ENCODE peak calls at places on chromosomes 7 and 10, in seven cellular contexts. E is uterus; M is ovary; B is CD8-positive, alpha-beta memory T cell; P is left ventricle myocardium inferior; D is fibroblast of lung; Z is heart left ventricle. F is an unnamed sample.
A peak's percentile ranks its signal among the peaks of the same experiment; 100 is the strongest.

GRCh38 chr7:2982401-2982800 is 61.3 kb downstream of the CARD11 start:
- DNase-seq in E (no peak), M (no peak), B (no peak), P (no peak), D (no peak), Z (no peak), F (no peak)

GRCh38 chr10:72263613-72264241 is 10.0 kb upstream of the DDIT4 start:
- DNase-seq in E (no peak), M (no peak), B (no peak), P (no peak), D (no peak), Z (no peak), F (no peak)

GRCh38 chr10:122164028-122164601 is 107.0 kb upstream of the BTBD16 start:
- DNase-seq in E (no peak), M (no peak), B (no peak), P (no peak), D (peak; percentile 38), Z (no peak), F (peak; percentile 41)

GRCh38 chr7:152643979-152644559 is 31.9 kb downstream of the XRCC2 start:
- DNase-seq in E (no peak), M (no peak), B (no peak), P (no peak), D (no peak), Z (no peak), F (no peak)

GRCh38 chr10:101670635-101671034 is 24.3 kb downstream of the FBXW4 start:
- DNase-seq in E (no peak), M (no peak), B (no peak), P (no peak), D (no peak), Z (no peak), F (no peak)

GRCh38 chr7:75979361-75980125 is 14.9 kb downstream of the TMEM120A start:
- DNase-seq in E (peak; percentile 24), M (peak; percentile 51), B (no peak), P (no peak), D (no peak), Z (no peak), F (no peak)

GRCh38 chr10:77793831-77794230 is 132.7 kb downstream of the DLG5 start:
- DNase-seq in E (no peak), M (no peak), B (no peak), P (no peak), D (no peak), Z (no peak), F (no peak)

GRCh38 chr7:145718129-145718528 is 398.5 kb upstream of the CNTNAP2 start:
- DNase-seq in E (no peak), M (no peak), B (no peak), P (no peak), D (no peak), Z (no peak), F (no peak)

GRCh38 chr10:8596929-8597472 is 542.5 kb downstream of the GATA3 start:
- DNase-seq in E (no peak), M (no peak), B (no peak), P (no peak), D (no peak), Z (no peak), F (peak; percentile 4)

GRCh38 chr10:3139135-3139910 is 33.3 kb downstream of the PITRM1 start:
- DNase-seq in E (no peak), M (no peak), B (no peak), P (no peak), D (no peak), Z (no peak), F (no peak)

GRCh38 chr7:86469680-86470295 is 173.9 kb upstream of the GRM3 start:
- DNase-seq in E (no peak), M (no peak), B (no peak), P (no peak), D (peak; percentile 69), Z (no peak), F (peak; percentile 49)

GRCh38 chr7:38123494-38123893 is 54.6 kb upstream of the STARD3NL start:
- DNase-seq in E (no peak), M (no peak), B (no peak), P (no peak), D (no peak), Z (no peak), F (no peak)

GRCh38 chr10:104892879-104893278 is 251.8 kb downstream of the SORCS3 start:
- DNase-seq in E (no peak), M (no peak), B (no peak), P (no peak), D (no peak), Z (no peak), F (no peak)

GRCh38 chr7:143884978-143885559 is 16.9 kb downstream of the TCAF1 start:
- DNase-seq in E (peak; percentile 61), M (peak; percentile 84), B (no peak), P (peak; percentile 34), D (peak; percentile 76), Z (peak; percentile 45), F (peak; percentile 63)

GRCh38 chr10:124975977-124976514 is 34.1 kb downstream of the ZRANB1 start:
- DNase-seq in E (no peak), M (no peak), B (no peak), P (no peak), D (no peak), Z (no peak), F (peak; percentile 64)

GRCh38 chr7:130288829-130289228 is 4.1 kb upstream of the CPA4 start:
- DNase-seq in E (no peak), M (no peak), B (no peak), P (no peak), D (no peak), Z (no peak), F (peak; percentile 16)

GRCh38 chr7:158264881-158265742 is 322.5 kb downstream of the PTPRN2 start:
- DNase-seq in E (no peak), M (no peak), B (no peak), P (no peak), D (no peak), Z (no peak), F (no peak)

GRCh38 chr7:15720849-15721471 is 34.5 kb upstream of the MEOX2 start:
- DNase-seq in E (peak; percentile 29), M (no peak), B (no peak), P (no peak), D (peak; percentile 74), Z (peak; percentile 24), F (peak; percentile 10)

GRCh38 chr7:74271742-74272141 is 17.5 kb upstream of the CLIP2 start:
- DNase-seq in E (no peak), M (no peak), B (no peak), P (no peak), D (no peak), Z (no peak), F (no peak)

DNA sequence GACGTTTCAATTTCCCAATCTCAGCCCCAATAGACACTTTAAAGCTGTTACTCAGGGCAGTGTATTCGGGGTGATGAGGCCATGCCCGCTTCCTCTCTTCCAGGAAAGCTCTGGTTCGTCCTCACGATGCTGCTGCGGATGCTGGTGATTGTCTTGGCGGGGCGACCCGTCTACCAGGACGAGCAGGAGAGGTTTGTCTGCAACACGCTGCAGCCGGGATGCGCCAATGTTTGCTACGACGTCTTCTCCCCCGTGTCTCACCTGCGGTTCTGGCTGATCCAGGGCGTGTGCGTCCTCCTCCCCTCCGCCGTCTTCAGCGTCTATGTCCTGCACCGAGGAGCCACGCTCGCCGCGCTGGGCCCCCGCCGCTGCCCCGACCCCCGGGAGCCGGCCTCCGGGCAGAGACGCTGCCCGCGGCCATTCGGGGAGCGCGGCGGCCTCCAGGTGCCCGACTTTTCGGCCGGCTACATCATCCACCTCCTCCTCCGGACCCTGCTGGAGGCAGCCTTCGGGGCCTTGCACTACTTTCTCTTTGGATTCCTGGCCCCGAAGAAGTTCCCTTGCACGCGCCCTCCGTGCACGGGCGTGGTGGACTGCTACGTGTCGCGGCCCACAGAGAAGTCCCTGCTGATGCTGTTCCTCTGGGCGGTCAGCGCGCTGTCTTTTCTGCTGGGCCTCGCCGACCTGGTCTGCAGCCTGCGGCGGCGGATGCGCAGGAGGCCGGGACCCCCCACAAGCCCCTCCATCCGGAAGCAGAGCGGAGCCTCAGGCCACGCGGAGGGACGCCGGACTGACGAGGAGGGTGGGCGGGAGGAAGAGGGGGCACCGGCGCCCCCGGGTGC is 2.6 kb downstream of the GJD4 start:
- DNase-seq in E (no peak), M (peak; percentile 18), B (no peak), P (no peak), D (peak; percentile 14), Z (no peak), F (peak; percentile 15)
- H3K4me3 ChIP-seq in E (no peak overlapping the region), M (peak overlapping the region; percentile 23), B (no peak overlapping the region), P (peak overlapping the region; percentile 69), D (peak overlapping the region; percentile 30), Z (peak overlapping the region; percentile 37), F (peak overlapping the region; percentile 40)

GRCh38 chr10:73868655-73869195 is 5.6 kb downstream of the CAMK2G start:
- DNase-seq in E (no peak), M (no peak), B (no peak), P (no peak), D (no peak), Z (no peak), F (no peak)
- H3K27ac ChIP-seq in E (no peak overlapping the region), M (no peak overlapping the region), B (no peak overlapping the region), P (no peak overlapping the region), D (no peak overlapping the region), Z (no peak overlapping the region), F (no peak overlapping the region)

GRCh38 chr7:44638611-44639557 is 32.5 kb downstream of the OGDH start:
- DNase-seq in E (peak; percentile 49), M (peak; percentile 44), B (peak; percentile 76), P (peak; percentile 56), D (peak; percentile 71), Z (peak; percentile 69), F (peak; percentile 61)

GRCh38 chr7:44639701-44640321 is 33.4 kb downstream of the OGDH start:
- DNase-seq in E (peak; percentile 31), M (peak; percentile 74), B (no peak), P (peak; percentile 36), D (peak; percentile 74), Z (no peak), F (peak; percentile 91)

GRCh38 chr7:44636041-44636580 is 29.7 kb downstream of the OGDH start:
- DNase-seq in E (no peak), M (no peak), B (no peak), P (no peak), D (no peak), Z (no peak), F (no peak)

GRCh38 chr7:44636926-44637325 is 30.5 kb downstream of the OGDH start:
- DNase-seq in E (no peak), M (no peak), B (no peak), P (no peak), D (no peak), Z (no peak), F (no peak)

GRCh38 chr7:44637788-44638594 is 31.6 kb downstream of the OGDH start:
- DNase-seq in E (peak; percentile 35), M (no peak), B (peak; percentile 61), P (peak; percentile 38), D (peak; percentile 96), Z (no peak), F (peak; percentile 93)
- H3K4me3 ChIP-seq in E (no peak overlapping the region), M (no peak overlapping the region), B (peak overlapping the region; percentile 24), P (no peak overlapping the region), D (no peak overlapping the region), Z (no peak overlapping the region), F (no peak overlapping the region)

DNA sequence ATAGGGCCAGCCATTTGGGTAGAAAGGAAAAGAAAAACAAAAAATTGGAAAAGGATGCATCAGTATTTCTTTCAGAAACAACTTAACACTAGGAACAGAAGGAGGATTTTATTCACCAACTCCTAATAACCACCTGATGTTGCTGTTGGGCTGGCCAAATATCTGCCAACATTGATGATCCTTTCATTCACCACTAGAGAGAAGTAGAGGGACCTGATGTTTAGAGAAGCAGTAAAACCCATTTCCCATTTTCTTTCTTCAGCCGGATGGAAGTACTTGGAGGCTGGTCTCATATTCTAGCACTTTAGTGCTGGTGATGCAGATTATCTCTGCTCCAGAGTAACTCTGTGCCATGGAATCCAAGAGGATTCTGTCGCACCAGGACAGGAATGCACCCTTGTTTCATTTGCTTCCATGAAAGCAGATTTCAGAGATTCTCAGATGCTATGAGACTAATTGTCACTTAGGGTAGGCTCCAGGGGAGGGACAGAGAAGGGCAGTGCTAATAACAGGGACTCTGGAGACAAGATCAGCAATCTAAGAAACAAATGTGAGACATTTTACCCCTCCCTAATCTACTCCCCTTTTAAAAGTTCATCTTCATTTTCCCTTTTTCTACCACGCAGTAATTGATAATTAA is 3.1 kb downstream of the KLLN start:
- DNase-seq in E (no peak), M (no peak), B (no peak), P (no peak), D (peak; percentile 72), Z (no peak), F (peak; percentile 46)
- H3K27ac ChIP-seq in E (peak overlapping the region; percentile 98), M (no peak overlapping the region), B (no peak overlapping the region), P (peak overlapping the region; percentile 100), D (no peak overlapping the region), Z (peak overlapping the region; percentile 97), F (no peak overlapping the region)

F was measured in astrocyte.